ENCODE peak calls at places on chromosomes 16 and 17, in eight cellular contexts. One of them, this sample, is unnamed.

GRCh38 chr17:37792787-37793186 is 47.9 kb upstream of the HNF1B start:
- DNase-seq in fibroblast of mammary gland: peak; percentile 45
- DNase-seq in AG04449: no peak
- DNase-seq in mesendoderm: no peak
- DNase-seq in pancreas: no peak
- DNase-seq in ovary: no peak
- DNase-seq in neuronal stem cell: no peak
- DNase-seq in heart left ventricle: no peak
- DNase-seq in this sample: no peak

GRCh38 chr16:5852151-5852550 is 754.6 kb upstream of the EEF2KMT start:
- DNase-seq in fibroblast of mammary gland: no peak
- DNase-seq in AG04449: no peak
- DNase-seq in mesendoderm: no peak
- DNase-seq in pancreas: no peak
- DNase-seq in ovary: no peak
- DNase-seq in neuronal stem cell: no peak
- DNase-seq in heart left ventricle: no peak
- DNase-seq in this sample: no peak

GRCh38 chr17:77840576-77841160 is 117.8 kb upstream of the TNRC6C start:
- DNase-seq in fibroblast of mammary gland: no peak
- DNase-seq in AG04449: no peak
- DNase-seq in mesendoderm: no peak
- DNase-seq in pancreas: no peak
- DNase-seq in ovary: no peak
- DNase-seq in neuronal stem cell: no peak
- DNase-seq in heart left ventricle: no peak
- DNase-seq in this sample: no peak

GRCh38 chr16:83137326-83137770 is 510.6 kb downstream of the CDH13 start:
- DNase-seq in fibroblast of mammary gland: peak; percentile 60
- DNase-seq in AG04449: no peak
- DNase-seq in mesendoderm: no peak
- DNase-seq in pancreas: no peak
- DNase-seq in ovary: peak; percentile 9
- DNase-seq in neuronal stem cell: peak; percentile 24
- DNase-seq in heart left ventricle: no peak
- DNase-seq in this sample: peak; percentile 38

GRCh38 chr17:68803122-68803615 is 152.0 kb downstream of the ABCA8 start:
- DNase-seq in fibroblast of mammary gland: no peak
- DNase-seq in AG04449: no peak
- DNase-seq in mesendoderm: no peak
- DNase-seq in pancreas: no peak
- DNase-seq in ovary: no peak
- DNase-seq in neuronal stem cell: no peak
- DNase-seq in heart left ventricle: no peak
- DNase-seq in this sample: no peak

GRCh38 chr16:78210305-78210704 is 110.9 kb downstream of the WWOX start:
- DNase-seq in fibroblast of mammary gland: peak; percentile 44
- DNase-seq in AG04449: no peak
- DNase-seq in mesendoderm: peak; percentile 62
- DNase-seq in pancreas: no peak
- DNase-seq in ovary: no peak
- DNase-seq in neuronal stem cell: no peak
- DNase-seq in heart left ventricle: no peak
- DNase-seq in this sample: no peak

GRCh38 chr16:86608301-86608747 is 30.0 kb downstream of the FOXL1 start:
- DNase-seq in fibroblast of mammary gland: no peak
- DNase-seq in AG04449: no peak
- DNase-seq in mesendoderm: no peak
- DNase-seq in pancreas: no peak
- DNase-seq in ovary: no peak
- DNase-seq in neuronal stem cell: no peak
- DNase-seq in heart left ventricle: no peak
- DNase-seq in this sample: no peak

GRCh38 chr17:10305336-10306096 is 67.3 kb downstream of the MYH13 start:
- DNase-seq in fibroblast of mammary gland: no peak
- DNase-seq in AG04449: no peak
- DNase-seq in mesendoderm: no peak
- DNase-seq in pancreas: no peak
- DNase-seq in ovary: no peak
- DNase-seq in neuronal stem cell: no peak
- DNase-seq in heart left ventricle: no peak
- DNase-seq in this sample: no peak

GRCh38 chr16:57807252-57807967 is 5.1 kb upstream of the KIFC3 start:
- DNase-seq in fibroblast of mammary gland: no peak
- DNase-seq in AG04449: no peak
- DNase-seq in mesendoderm: peak; percentile 58
- DNase-seq in pancreas: peak; percentile 41
- DNase-seq in ovary: peak; percentile 20
- DNase-seq in neuronal stem cell: no peak
- DNase-seq in heart left ventricle: peak; percentile 40
- DNase-seq in this sample: no peak

GRCh38 chr17:67311551-67311950 is 54.8 kb downstream of the PSMD12 start:
- DNase-seq in fibroblast of mammary gland: no peak
- DNase-seq in AG04449: no peak
- DNase-seq in mesendoderm: no peak
- DNase-seq in pancreas: no peak
- DNase-seq in ovary: no peak
- DNase-seq in neuronal stem cell: no peak
- DNase-seq in heart left ventricle: no peak
- DNase-seq in this sample: no peak

GRCh38 chr16:14501331-14502255 is 128.5 kb downstream of the PARN start:
- DNase-seq in fibroblast of mammary gland: peak; percentile 97
- DNase-seq in AG04449: peak; percentile 72
- DNase-seq in mesendoderm: peak; percentile 93
- DNase-seq in pancreas: peak; percentile 92
- DNase-seq in ovary: peak; percentile 89
- DNase-seq in neuronal stem cell: no peak
- DNase-seq in heart left ventricle: peak; percentile 80
- DNase-seq in this sample: peak; percentile 87

GRCh38 chr17:76558210-76559095 is 18.6 kb downstream of the PRCD start:
- DNase-seq in fibroblast of mammary gland: no peak
- DNase-seq in AG04449: no peak
- DNase-seq in mesendoderm: peak; percentile 42
- DNase-seq in pancreas: no peak
- DNase-seq in ovary: no peak
- DNase-seq in neuronal stem cell: no peak
- DNase-seq in heart left ventricle: no peak
- DNase-seq in this sample: no peak

GRCh38 chr17:73541111-73541510 is 103.1 kb downstream of the SDK2 start:
- DNase-seq in fibroblast of mammary gland: no peak
- DNase-seq in AG04449: no peak
- DNase-seq in mesendoderm: no peak
- DNase-seq in pancreas: no peak
- DNase-seq in ovary: no peak
- DNase-seq in neuronal stem cell: no peak
- DNase-seq in heart left ventricle: no peak
- DNase-seq in this sample: no peak

GRCh38 chr16:89613101-89613953 is at the start of gene DPEP1:
- DNase-seq in fibroblast of mammary gland: no peak
- DNase-seq in AG04449: no peak
- DNase-seq in mesendoderm: no peak
- DNase-seq in pancreas: peak; percentile 92
- DNase-seq in ovary: no peak
- DNase-seq in neuronal stem cell: no peak
- DNase-seq in heart left ventricle: no peak
- DNase-seq in this sample: no peak

GRCh38 chr16:86866986-86867722 is 288.8 kb downstream of the FOXL1 start:
- DNase-seq in fibroblast of mammary gland: no peak
- DNase-seq in AG04449: no peak
- DNase-seq in mesendoderm: no peak
- DNase-seq in pancreas: no peak
- DNase-seq in ovary: no peak
- DNase-seq in neuronal stem cell: no peak
- DNase-seq in heart left ventricle: no peak
- DNase-seq in this sample: no peak

GRCh38 chr17:30229012-30229411 is 6.5 kb downstream of the SLC6A4 start:
- DNase-seq in fibroblast of mammary gland: peak; percentile 25
- DNase-seq in AG04449: no peak
- DNase-seq in mesendoderm: no peak
- DNase-seq in pancreas: no peak
- DNase-seq in ovary: no peak
- DNase-seq in neuronal stem cell: no peak
- DNase-seq in heart left ventricle: no peak
- DNase-seq in this sample: no peak

GRCh38 chr17:55783684-55784245 is 32.9 kb downstream of the PCTP start:
- DNase-seq in fibroblast of mammary gland: peak; percentile 75
- DNase-seq in AG04449: no peak
- DNase-seq in mesendoderm: peak; percentile 68
- DNase-seq in pancreas: peak; percentile 33
- DNase-seq in ovary: no peak
- DNase-seq in neuronal stem cell: no peak
- DNase-seq in heart left ventricle: peak; percentile 86
- DNase-seq in this sample: no peak

GRCh38 chr17:27633312-27634025 is 2.5 kb downstream of the LGALS9 start:
- DNase-seq in fibroblast of mammary gland: peak; percentile 44
- DNase-seq in AG04449: no peak
- DNase-seq in mesendoderm: no peak
- DNase-seq in pancreas: no peak
- DNase-seq in ovary: no peak
- DNase-seq in neuronal stem cell: no peak
- DNase-seq in heart left ventricle: no peak
- DNase-seq in this sample: no peak

DNA sequence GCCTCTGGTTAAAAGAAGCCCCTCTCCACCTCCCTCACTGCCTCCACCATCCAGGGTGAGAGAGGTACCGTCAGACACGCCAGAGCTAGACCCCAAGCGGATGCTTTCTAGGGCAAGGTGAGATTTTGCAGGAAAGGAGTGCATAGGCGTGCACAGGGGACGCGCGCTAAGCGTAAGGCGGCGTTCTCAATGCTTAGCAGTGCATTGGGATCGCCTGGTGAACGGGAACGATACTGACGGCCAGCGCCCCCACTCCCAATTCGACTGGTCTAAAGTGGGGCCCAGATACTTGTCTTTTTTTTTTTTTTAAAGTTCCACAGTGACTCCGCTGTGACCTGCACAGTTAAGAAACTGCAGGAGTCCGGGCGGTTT is 57.9 kb upstream of the CREBBP start:
- DNase-seq in fibroblast of mammary gland: no peak
- DNase-seq in AG04449: no peak
- DNase-seq in mesendoderm: no peak
- DNase-seq in pancreas: no peak
- DNase-seq in ovary: no peak
- DNase-seq in neuronal stem cell: no peak
- DNase-seq in heart left ventricle: no peak
- DNase-seq in this sample: no peak
- H3K4me3 ChIP-seq in fibroblast of mammary gland: peak overlapping the region; percentile 53
- H3K4me3 ChIP-seq in AG04449: peak overlapping the region; percentile 49
- H3K4me3 ChIP-seq in mesendoderm: no peak overlapping the region
- H3K4me3 ChIP-seq in pancreas: peak overlapping the region; percentile 49
- H3K4me3 ChIP-seq in ovary: peak overlapping the region; percentile 48
- H3K4me3 ChIP-seq in neuronal stem cell: no peak overlapping the region
- H3K4me3 ChIP-seq in heart left ventricle: peak overlapping the region; percentile 34
- H3K4me3 ChIP-seq in this sample: no peak overlapping the region

GRCh38 chr16:15597135-15597534 is 45.8 kb downstream of the MARF1 start:
- DNase-seq in fibroblast of mammary gland: no peak
- DNase-seq in AG04449: no peak
- DNase-seq in mesendoderm: no peak
- DNase-seq in pancreas: no peak
- DNase-seq in ovary: no peak
- DNase-seq in neuronal stem cell: no peak
- DNase-seq in heart left ventricle: no peak
- DNase-seq in this sample: no peak
- H3K4me3 ChIP-seq in fibroblast of mammary gland: no peak overlapping the region
- H3K4me3 ChIP-seq in AG04449: no peak overlapping the region
- H3K4me3 ChIP-seq in mesendoderm: no peak overlapping the region
- H3K4me3 ChIP-seq in pancreas: no peak overlapping the region
- H3K4me3 ChIP-seq in ovary: no peak overlapping the region
- H3K4me3 ChIP-seq in neuronal stem cell: no peak overlapping the region
- H3K4me3 ChIP-seq in heart left ventricle: no peak overlapping the region
- H3K4me3 ChIP-seq in this sample: no peak overlapping the region

GRCh38 chr16:65622161-65622560 is 500.3 kb upstream of the CDH11 start:
- DNase-seq in fibroblast of mammary gland: no peak
- DNase-seq in AG04449: no peak
- DNase-seq in mesendoderm: no peak
- DNase-seq in pancreas: no peak
- DNase-seq in ovary: no peak
- DNase-seq in neuronal stem cell: no peak
- DNase-seq in heart left ventricle: no peak
- DNase-seq in this sample: no peak
- H3K4me3 ChIP-seq in fibroblast of mammary gland: no peak overlapping the region
- H3K4me3 ChIP-seq in AG04449: no peak overlapping the region
- H3K4me3 ChIP-seq in mesendoderm: no peak overlapping the region
- H3K4me3 ChIP-seq in pancreas: no peak overlapping the region
- H3K4me3 ChIP-seq in ovary: no peak overlapping the region
- H3K4me3 ChIP-seq in neuronal stem cell: no peak overlapping the region
- H3K4me3 ChIP-seq in heart left ventricle: no peak overlapping the region
- H3K4me3 ChIP-seq in this sample: no peak overlapping the region

GRCh38 chr17:9021985-9022552 is 759 bp downstream of the NTN1 start:
- DNase-seq in fibroblast of mammary gland: peak; percentile 13
- DNase-seq in AG04449: no peak
- DNase-seq in mesendoderm: no peak
- DNase-seq in pancreas: peak; percentile 75
- DNase-seq in ovary: no peak
- DNase-seq in neuronal stem cell: peak; percentile 36
- DNase-seq in heart left ventricle: peak; percentile 66
- DNase-seq in this sample: no peak

GRCh38 chr17:9018731-9019130 is 2.6 kb upstream of the NTN1 start:
- DNase-seq in fibroblast of mammary gland: no peak
- DNase-seq in AG04449: no peak
- DNase-seq in mesendoderm: no peak
- DNase-seq in pancreas: no peak
- DNase-seq in ovary: no peak
- DNase-seq in neuronal stem cell: no peak
- DNase-seq in heart left ventricle: no peak
- DNase-seq in this sample: no peak

GRCh38 chr17:9020824-9021157 is 519 bp upstream of the NTN1 start:
- DNase-seq in fibroblast of mammary gland: no peak
- DNase-seq in AG04449: no peak
- DNase-seq in mesendoderm: no peak
- DNase-seq in pancreas: peak; percentile 74
- DNase-seq in ovary: no peak
- DNase-seq in neuronal stem cell: no peak
- DNase-seq in heart left ventricle: no peak
- DNase-seq in this sample: no peak

GRCh38 chr17:9021158-9021984 is at the start of gene NTN1:
- DNase-seq in fibroblast of mammary gland: peak; percentile 15
- DNase-seq in AG04449: no peak
- DNase-seq in mesendoderm: no peak
- DNase-seq in pancreas: peak; percentile 80
- DNase-seq in ovary: no peak
- DNase-seq in neuronal stem cell: peak; percentile 56
- DNase-seq in heart left ventricle: peak; percentile 70
- DNase-seq in this sample: no peak

DNA sequence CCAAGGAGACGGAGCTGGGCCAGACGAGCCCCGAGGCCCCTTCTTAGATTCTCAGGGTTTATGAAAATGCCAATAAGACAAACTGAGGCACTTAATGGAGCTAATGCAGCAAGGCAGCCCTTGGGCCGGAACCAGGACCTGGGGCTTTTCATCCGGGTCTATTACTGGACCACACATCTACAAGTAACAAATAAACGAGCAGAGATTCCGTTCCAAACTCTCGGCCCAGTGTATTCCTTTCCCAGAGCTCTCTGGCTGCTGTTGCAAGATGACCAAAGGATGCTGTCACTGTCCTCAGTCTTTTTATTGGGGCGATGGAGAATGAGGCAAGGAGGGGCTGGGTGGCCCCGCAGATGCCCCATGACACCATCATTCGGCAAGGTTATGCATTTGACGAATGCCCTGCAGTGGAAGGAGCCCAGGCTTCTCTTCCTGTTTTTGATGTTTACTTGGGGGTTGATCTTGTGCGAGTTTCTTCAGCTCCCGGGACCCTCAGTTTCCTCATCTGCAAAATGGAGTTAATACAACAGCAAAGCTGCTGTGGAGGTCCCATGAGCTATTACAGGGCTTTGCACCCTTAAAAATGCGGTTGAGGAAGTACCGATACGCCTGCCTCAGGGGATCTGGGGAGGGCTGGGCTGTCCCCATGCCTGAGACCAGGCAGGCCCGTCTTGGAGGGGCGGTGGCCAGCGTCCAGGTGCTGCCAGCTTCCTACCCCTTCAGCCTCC is 1.1 kb upstream of the NTN1 start:
- DNase-seq in fibroblast of mammary gland: no peak
- DNase-seq in AG04449: no peak
- DNase-seq in mesendoderm: no peak
- DNase-seq in pancreas: no peak
- DNase-seq in ovary: no peak
- DNase-seq in neuronal stem cell: no peak
- DNase-seq in heart left ventricle: no peak
- DNase-seq in this sample: no peak
- H3K4me3 ChIP-seq in fibroblast of mammary gland: no peak overlapping the region
- H3K4me3 ChIP-seq in AG04449: no peak overlapping the region
- H3K4me3 ChIP-seq in mesendoderm: no peak overlapping the region
- H3K4me3 ChIP-seq in pancreas: no peak overlapping the region
- H3K4me3 ChIP-seq in ovary: peak overlapping the region; percentile 62
- H3K4me3 ChIP-seq in neuronal stem cell: peak overlapping the region; percentile 77
- H3K4me3 ChIP-seq in heart left ventricle: peak overlapping the region; percentile 63
- H3K4me3 ChIP-seq in this sample: no peak overlapping the region

This sample was measured in AG04450.